ENCODE peak calls at places on chromosomes 5 and 9, in ten cellular contexts. Z is foreskin fibroblast, J is AG09319, I is RWPE1, W is H9, A is Calu3, E is Peyer's patch, M is fibroblast of villous mesenchyme, Q is mucosa of descending colon, Y is fibroblast of lung. V is an unnamed sample.

GRCh38 chr5:33470544-33470943 is 29.8 kb downstream of the TARS1 start:
- DNase-seq in J (peak; percentile 23), Y (peak; percentile 81), A (peak; percentile 19), Q (no peak), M (peak; percentile 62), Z (peak; percentile 51), W (no peak), I (no peak), E (no peak), V (peak; percentile 72)

GRCh38 chr5:137743031-137743640 is 7.2 kb upstream of the KLHL3 start:
- DNase-seq in Q (no peak), J (peak; percentile 53), E (no peak), W (peak; percentile 71), I (peak; percentile 62), Y (peak; percentile 84), Z (peak; percentile 46), M (peak; percentile 76), A (peak; percentile 71), V (peak; percentile 81)

GRCh38 chr9:113361304-113362018 is 12.1 kb downstream of the BSPRY start:
- DNase-seq in A (no peak), M (no peak), J (peak; percentile 15), Z (peak; percentile 67), I (no peak), W (no peak), E (no peak), Q (no peak), Y (peak; percentile 19), V (peak; percentile 8)

GRCh38 chr5:175876107-175876506 is 4.7 kb downstream of the CPLX2 start:
- DNase-seq in M (no peak), Y (no peak), E (no peak), J (no peak), I (no peak), Z (no peak), Q (no peak), A (no peak), W (no peak), V (no peak)

GRCh38 chr5:64299805-64300204 is 134.2 kb downstream of the RNF180 start:
- DNase-seq in M (no peak), E (no peak), I (peak; percentile 44), W (no peak), Y (no peak), J (no peak), A (peak; percentile 22), Z (no peak), Q (no peak), V (no peak)

GRCh38 chr9:124284237-124284831 is 26.6 kb downstream of the NEK6 start:
- DNase-seq in M (peak; percentile 82), Q (no peak), Z (no peak), I (no peak), Y (peak; percentile 71), A (no peak), J (no peak), W (no peak), E (no peak), V (peak; percentile 46)

GRCh38 chr5:90020575-90021535 is 388.7 kb downstream of the CETN3 start:
- DNase-seq in J (no peak), I (peak; percentile 86), W (no peak), Y (peak; percentile 92), Q (no peak), Z (peak; percentile 66), E (no peak), M (peak; percentile 69), A (peak; percentile 34), V (peak; percentile 97)

GRCh38 chr9:98767196-98767595 is 29.2 kb downstream of the ANKS6 start:
- DNase-seq in W (no peak), Y (no peak), A (no peak), M (no peak), I (no peak), J (no peak), Z (no peak), Q (no peak), E (no peak), V (no peak)

DNA sequence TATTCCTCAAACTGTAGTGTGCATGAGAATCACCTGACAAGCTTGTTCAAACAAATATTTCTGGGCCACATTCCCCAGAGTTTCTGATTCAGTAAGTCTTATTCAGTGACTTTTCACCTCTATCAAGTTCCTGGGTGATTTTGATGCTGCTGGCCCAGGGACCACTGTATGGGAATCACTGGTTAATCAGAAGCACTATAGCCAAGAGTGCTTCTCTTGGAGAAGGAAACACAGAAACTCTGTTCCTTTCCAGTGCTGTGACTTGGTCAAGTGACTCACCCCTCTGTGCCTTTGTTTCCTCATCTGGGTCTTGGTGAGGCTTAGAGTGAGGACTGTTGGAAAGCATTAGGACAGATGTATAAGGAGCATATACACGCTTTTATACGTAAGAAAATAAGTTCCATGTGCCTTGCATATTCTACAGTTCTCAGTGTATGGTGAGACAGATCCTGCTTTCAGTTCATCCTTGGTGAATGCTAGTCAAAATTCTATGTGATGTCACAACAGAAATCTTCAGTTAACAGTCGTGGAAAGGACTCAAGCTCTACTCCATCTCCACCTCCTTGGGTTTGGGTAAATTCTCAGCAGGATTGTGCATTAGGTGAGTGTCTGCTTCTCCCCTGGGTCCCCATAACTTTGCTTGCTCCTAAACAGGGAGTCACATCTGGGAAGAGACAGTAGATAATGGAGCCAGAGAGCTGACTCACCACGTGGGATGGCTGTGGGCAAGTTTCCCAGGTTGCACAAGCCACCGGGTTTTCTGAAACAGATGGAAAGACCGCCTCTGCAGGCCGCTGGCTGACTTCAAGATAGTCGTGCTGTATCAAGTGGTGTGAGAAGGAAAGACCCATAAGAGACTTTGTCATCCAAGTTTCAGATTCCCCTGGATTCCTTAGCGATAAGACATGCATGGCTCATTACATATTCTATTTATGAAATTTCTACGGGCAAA is 117.0 kb downstream of the NXNL2 start:
- DNase-seq in Z (peak; percentile 99), M (peak; percentile 96), E (peak; percentile 20), Y (peak; percentile 97), A (no peak), Q (peak; percentile 62), J (peak; percentile 92), W (no peak), I (peak; percentile 94), V (peak; percentile 95)
- TF ChIP-seq CTCF in Z (peak; percentile 38), M (peak; percentile 37), E (peak; percentile 3), Y (peak; percentile 58), A (no peak), Q (no peak), J (peak; percentile 40), W (no peak), I (peak; percentile 33), V (peak; percentile 43)

GRCh38 chr5:78364005-78364404 is 3.6 kb downstream of the SCAMP1 start:
- DNase-seq in A (no peak), I (no peak), E (no peak), Z (no peak), J (no peak), Y (peak; percentile 12), Q (no peak), W (no peak), M (no peak), V (no peak)

GRCh38 chr5:78362220-78362619 is 1.8 kb downstream of the SCAMP1 start:
- DNase-seq in J (no peak), A (no peak), E (no peak), Q (no peak), Z (no peak), I (no peak), M (no peak), Y (no peak), W (no peak), V (no peak)

GRCh38 chr5:78361226-78361993 is 993 bp downstream of the SCAMP1 start:
- DNase-seq in Q (peak; percentile 39), Z (peak; percentile 28), E (no peak), A (peak; percentile 35), Y (peak; percentile 74), I (peak; percentile 84), M (peak; percentile 67), W (no peak), J (peak; percentile 5), V (peak; percentile 64)

GRCh38 chr5:78359831-78360673 is at the start of gene SCAMP1:
- DNase-seq in M (peak; percentile 93), J (peak; percentile 82), Z (peak; percentile 93), Q (peak; percentile 98), I (peak; percentile 94), E (peak; percentile 86), W (peak; percentile 95), A (peak; percentile 98), Y (peak; percentile 92), V (peak; percentile 95)

DNA sequence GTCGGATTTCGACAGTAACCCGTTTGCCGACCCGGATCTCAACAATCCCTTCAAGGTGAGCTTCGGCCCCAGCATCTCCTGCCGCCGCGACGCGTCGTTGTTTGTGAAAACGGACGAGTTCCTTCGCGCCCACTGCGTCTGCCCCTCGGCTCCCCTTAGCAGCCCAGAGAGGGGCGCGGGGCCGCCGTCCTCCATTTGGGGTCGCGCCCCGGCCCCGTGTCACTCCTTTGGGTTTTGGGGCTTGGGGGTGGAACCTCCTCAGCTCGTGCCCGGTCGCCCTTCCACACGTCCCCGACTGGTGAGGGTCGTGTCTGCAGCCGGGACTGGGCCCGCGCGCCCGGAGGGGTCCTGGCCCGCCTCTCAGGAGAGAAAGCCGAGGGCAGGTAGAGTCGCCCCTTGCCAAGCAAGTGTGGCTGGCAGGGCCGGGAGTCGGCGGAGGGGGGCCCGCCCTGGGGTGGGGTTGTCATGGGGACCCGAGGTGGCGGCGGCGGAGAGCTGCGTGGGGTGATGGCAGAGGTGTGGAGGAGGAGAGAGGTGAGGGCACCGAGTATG is 333 bp downstream of the SCAMP1 start:
- DNase-seq in E (peak; percentile 67), A (peak; percentile 69), W (peak; percentile 46), Z (no peak), Q (peak; percentile 83), I (peak; percentile 67), Y (no peak), M (peak; percentile 3), J (no peak), V (no peak)
- TF ChIP-seq CTCF in E (no peak), A (no peak), W (no peak), Z (no peak), Q (no peak), I (peak; percentile 4), Y (no peak), M (no peak), J (no peak), V (no peak)

GRCh38 chr5:151406322-151406947 is 41.0 kb upstream of the SLC36A1 start:
- DNase-seq in Y (no peak), I (peak; percentile 44), Z (peak; percentile 6), E (no peak), Q (no peak), A (peak; percentile 16), W (peak; percentile 46), J (no peak), M (peak; percentile 10), V (no peak)
- TF ChIP-seq CTCF in Y (peak; percentile 42), I (peak; percentile 55), Z (peak; percentile 43), E (peak; percentile 16), Q (no peak), A (peak; percentile 45), W (peak; percentile 77), J (peak; percentile 27), M (peak; percentile 63), V (peak; percentile 56)

GRCh38 chr9:127614961-127615360 is 2.9 kb downstream of the STXBP1 start:
- DNase-seq in Z (no peak), J (no peak), W (no peak), Y (peak; percentile 38), E (no peak), Q (no peak), I (no peak), A (no peak), M (peak; percentile 26), V (no peak)

GRCh38 chr9:127608104-127608966 is 3.7 kb upstream of the STXBP1 start:
- DNase-seq in M (peak; percentile 51), J (no peak), W (peak; percentile 96), A (peak; percentile 71), I (peak; percentile 98), E (peak; percentile 71), Y (peak; percentile 33), Q (peak; percentile 80), Z (no peak), V (no peak)

GRCh38 chr9:127612993-127613954 is 1.2 kb downstream of the STXBP1 start:
- DNase-seq in E (peak; percentile 29), J (no peak), I (peak; percentile 75), M (peak; percentile 71), W (peak; percentile 46), Y (peak; percentile 57), Z (peak; percentile 75), A (peak; percentile 18), Q (peak; percentile 65), V (peak; percentile 59)

DNA sequence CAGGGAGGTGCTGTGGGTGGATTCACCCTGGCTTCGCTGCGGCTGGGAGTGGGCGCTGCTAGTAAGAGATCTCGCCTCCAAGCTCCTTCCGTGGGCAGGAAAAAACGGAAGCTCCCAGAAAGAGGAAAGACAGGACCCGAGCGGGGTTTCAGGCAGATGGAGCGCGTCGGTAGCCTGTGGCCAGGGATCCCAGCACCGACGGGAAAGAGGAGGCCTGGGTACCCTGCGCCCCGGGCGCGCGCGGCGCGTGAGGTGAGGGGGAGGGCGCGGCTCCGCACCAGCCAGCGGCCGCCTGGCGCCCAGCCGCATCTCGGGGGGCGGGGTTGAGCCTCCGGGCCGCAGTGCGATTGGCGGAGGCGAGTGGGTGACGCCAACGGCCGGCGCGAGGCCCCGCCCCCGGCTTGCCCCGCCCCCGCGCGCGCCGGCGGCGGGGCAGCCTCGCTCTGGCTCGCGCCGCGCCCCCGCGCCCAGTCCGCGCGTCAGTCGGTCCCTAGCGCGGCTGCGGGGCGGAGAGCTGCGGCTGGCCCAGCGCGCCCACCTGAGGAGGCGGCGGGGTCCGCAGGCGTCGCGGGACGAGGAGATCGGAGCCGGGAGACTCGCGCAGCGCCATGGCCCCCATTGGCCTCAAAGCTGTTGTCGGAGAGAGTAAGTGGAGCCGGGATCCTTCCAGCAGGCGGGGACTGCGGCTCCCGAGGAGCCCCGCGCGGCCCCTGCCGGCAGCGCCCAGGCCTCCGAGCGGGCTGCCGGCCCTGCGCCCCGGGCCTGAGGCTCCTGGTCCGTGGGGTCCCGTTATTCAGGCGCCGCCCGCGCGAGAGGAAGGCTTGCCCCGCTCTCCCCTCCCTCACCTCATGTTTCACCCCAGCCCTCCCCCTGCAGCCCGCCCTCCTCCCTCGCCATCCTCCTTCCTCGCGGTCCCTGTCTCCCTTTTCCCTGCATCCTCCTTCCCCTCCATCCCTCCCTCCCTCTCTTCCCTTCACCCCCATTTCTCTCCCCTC is at the start of gene STXBP1:
- DNase-seq in Z (peak; percentile 78), I (peak; percentile 98), Y (peak; percentile 78), J (no peak), W (peak; percentile 90), A (peak; percentile 88), Q (peak; percentile 93), M (peak; percentile 82), E (peak; percentile 81), V (peak; percentile 73)
- TF ChIP-seq CTCF in Z (no peak), I (peak; percentile 24), Y (no peak), J (peak; percentile 12), W (peak; percentile 26), A (no peak), Q (no peak), M (peak; percentile 4), E (peak; percentile 24), V (peak; percentile 14)